ENCODE peak calls at places on chromosomes 16 and 17, in ten cellular contexts. One of them, this sample, is unnamed.

GRCh38 chr16:69344171-69344570 is 4.6 kb downstream of the NIP7 start:
- DNase-seq in IMR-90: no peak
- DNase-seq in right lobe of liver: no peak
- DNase-seq in HAP-1: no peak
- DNase-seq in pancreas: no peak
- DNase-seq in stomach: no peak
- DNase-seq in lower lobe of right lung: no peak
- DNase-seq in cardiac muscle cell: no peak
- DNase-seq in aorta: no peak
- DNase-seq in suprapubic skin: no peak
- DNase-seq in this sample: no peak

GRCh38 chr17:79934653-79934970 is 95.4 kb upstream of the CBX4 start:
- DNase-seq in IMR-90: no peak
- DNase-seq in right lobe of liver: no peak
- DNase-seq in HAP-1: no peak
- DNase-seq in pancreas: peak; percentile 23
- DNase-seq in stomach: no peak
- DNase-seq in lower lobe of right lung: no peak
- DNase-seq in cardiac muscle cell: no peak
- DNase-seq in aorta: no peak
- DNase-seq in suprapubic skin: no peak
- DNase-seq in this sample: peak; percentile 78

GRCh38 chr16:85573696-85574641 is 39.2 kb upstream of the GSE1 start:
- DNase-seq in IMR-90: peak; percentile 78
- DNase-seq in right lobe of liver: no peak
- DNase-seq in HAP-1: peak; percentile 82
- DNase-seq in pancreas: peak; percentile 64
- DNase-seq in stomach: no peak
- DNase-seq in lower lobe of right lung: no peak
- DNase-seq in cardiac muscle cell: peak; percentile 79
- DNase-seq in aorta: peak; percentile 88
- DNase-seq in suprapubic skin: no peak
- DNase-seq in this sample: peak; percentile 96

GRCh38 chr16:21666772-21667171 is 3.0 kb downstream of the OTOA start:
- DNase-seq in IMR-90: no peak
- DNase-seq in right lobe of liver: no peak
- DNase-seq in HAP-1: peak; percentile 32
- DNase-seq in pancreas: no peak
- DNase-seq in stomach: no peak
- DNase-seq in lower lobe of right lung: no peak
- DNase-seq in cardiac muscle cell: no peak
- DNase-seq in aorta: no peak
- DNase-seq in suprapubic skin: no peak
- DNase-seq in this sample: no peak

GRCh38 chr16:1752853-1753252 is 18.5 kb downstream of the NME3 start:
- DNase-seq in IMR-90: no peak
- DNase-seq in right lobe of liver: no peak
- DNase-seq in HAP-1: no peak
- DNase-seq in pancreas: no peak
- DNase-seq in stomach: no peak
- DNase-seq in lower lobe of right lung: no peak
- DNase-seq in cardiac muscle cell: no peak
- DNase-seq in aorta: no peak
- DNase-seq in suprapubic skin: no peak
- DNase-seq in this sample: no peak

GRCh38 chr16:12728471-12728870 is 75.2 kb downstream of the CPPED1 start:
- DNase-seq in IMR-90: no peak
- DNase-seq in right lobe of liver: no peak
- DNase-seq in HAP-1: no peak
- DNase-seq in pancreas: no peak
- DNase-seq in stomach: no peak
- DNase-seq in lower lobe of right lung: no peak
- DNase-seq in cardiac muscle cell: no peak
- DNase-seq in aorta: no peak
- DNase-seq in suprapubic skin: no peak
- DNase-seq in this sample: peak; percentile 23

GRCh38 chr17:73156887-73157870 is 7.6 kb upstream of the SSTR2 start:
- DNase-seq in IMR-90: no peak
- DNase-seq in right lobe of liver: no peak
- DNase-seq in HAP-1: no peak
- DNase-seq in pancreas: no peak
- DNase-seq in stomach: no peak
- DNase-seq in lower lobe of right lung: no peak
- DNase-seq in cardiac muscle cell: peak; percentile 61
- DNase-seq in aorta: no peak
- DNase-seq in suprapubic skin: no peak
- DNase-seq in this sample: no peak

GRCh38 chr17:5581655-5582054 is 2.7 kb downstream of the NLRP1 start:
- DNase-seq in IMR-90: no peak
- DNase-seq in right lobe of liver: no peak
- DNase-seq in HAP-1: no peak
- DNase-seq in pancreas: no peak
- DNase-seq in stomach: no peak
- DNase-seq in lower lobe of right lung: no peak
- DNase-seq in cardiac muscle cell: no peak
- DNase-seq in aorta: no peak
- DNase-seq in suprapubic skin: no peak
- DNase-seq in this sample: no peak

GRCh38 chr17:19448341-19449268 is 37.6 kb downstream of the RNF112 start:
- DNase-seq in IMR-90: peak; percentile 99
- DNase-seq in right lobe of liver: no peak
- DNase-seq in HAP-1: peak; percentile 74
- DNase-seq in pancreas: no peak
- DNase-seq in stomach: no peak
- DNase-seq in lower lobe of right lung: no peak
- DNase-seq in cardiac muscle cell: peak; percentile 46
- DNase-seq in aorta: no peak
- DNase-seq in suprapubic skin: no peak
- DNase-seq in this sample: peak; percentile 96

GRCh38 chr17:17112628-17113200 is 70.5 kb downstream of the MPRIP start:
- DNase-seq in IMR-90: no peak
- DNase-seq in right lobe of liver: peak; percentile 37
- DNase-seq in HAP-1: no peak
- DNase-seq in pancreas: no peak
- DNase-seq in stomach: no peak
- DNase-seq in lower lobe of right lung: no peak
- DNase-seq in cardiac muscle cell: no peak
- DNase-seq in aorta: no peak
- DNase-seq in suprapubic skin: no peak
- DNase-seq in this sample: no peak

GRCh38 chr16:23552171-23552570 is 5.0 kb downstream of the EARS2 start:
- DNase-seq in IMR-90: no peak
- DNase-seq in right lobe of liver: no peak
- DNase-seq in HAP-1: no peak
- DNase-seq in pancreas: no peak
- DNase-seq in stomach: no peak
- DNase-seq in lower lobe of right lung: peak; percentile 12
- DNase-seq in cardiac muscle cell: no peak
- DNase-seq in aorta: no peak
- DNase-seq in suprapubic skin: no peak
- DNase-seq in this sample: no peak

GRCh38 chr16:23546778-23547177 is 10.4 kb downstream of the EARS2 start:
- DNase-seq in IMR-90: no peak
- DNase-seq in right lobe of liver: no peak
- DNase-seq in HAP-1: no peak
- DNase-seq in pancreas: no peak
- DNase-seq in stomach: no peak
- DNase-seq in lower lobe of right lung: no peak
- DNase-seq in cardiac muscle cell: no peak
- DNase-seq in aorta: no peak
- DNase-seq in suprapubic skin: no peak
- DNase-seq in this sample: no peak

GRCh38 chr16:23554536-23554935 is 2.6 kb downstream of the EARS2 start:
- DNase-seq in IMR-90: no peak
- DNase-seq in right lobe of liver: no peak
- DNase-seq in HAP-1: no peak
- DNase-seq in pancreas: no peak
- DNase-seq in stomach: no peak
- DNase-seq in lower lobe of right lung: peak; percentile 14
- DNase-seq in cardiac muscle cell: no peak
- DNase-seq in aorta: no peak
- DNase-seq in suprapubic skin: no peak
- DNase-seq in this sample: no peak

GRCh38 chr16:23544436-23544835 is 12.7 kb downstream of the EARS2 start:
- DNase-seq in IMR-90: no peak
- DNase-seq in right lobe of liver: no peak
- DNase-seq in HAP-1: no peak
- DNase-seq in pancreas: no peak
- DNase-seq in stomach: no peak
- DNase-seq in lower lobe of right lung: no peak
- DNase-seq in cardiac muscle cell: no peak
- DNase-seq in aorta: no peak
- DNase-seq in suprapubic skin: no peak
- DNase-seq in this sample: no peak

GRCh38 chr16:23549938-23550337 is 7.2 kb downstream of the EARS2 start:
- DNase-seq in IMR-90: no peak
- DNase-seq in right lobe of liver: no peak
- DNase-seq in HAP-1: no peak
- DNase-seq in pancreas: no peak
- DNase-seq in stomach: no peak
- DNase-seq in lower lobe of right lung: no peak
- DNase-seq in cardiac muscle cell: no peak
- DNase-seq in aorta: no peak
- DNase-seq in suprapubic skin: no peak
- DNase-seq in this sample: no peak
- H3K36me3 ChIP-seq in IMR-90: peaks cover 53% of the 10 kb centered on the region
- H3K36me3 ChIP-seq in right lobe of liver: peaks cover 67% of the 10 kb centered on the region
- H3K36me3 ChIP-seq in HAP-1: peaks cover 76% of the 10 kb centered on the region
- H3K36me3 ChIP-seq in pancreas: peaks cover 22% of the 10 kb centered on the region
- H3K36me3 ChIP-seq in stomach: peaks cover 88% of the 10 kb centered on the region
- H3K36me3 ChIP-seq in lower lobe of right lung: peaks cover 79% of the 10 kb centered on the region
- H3K36me3 ChIP-seq in cardiac muscle cell: peaks cover 33% of the 10 kb centered on the region
- H3K36me3 ChIP-seq in aorta: peaks cover 10% of the 10 kb centered on the region
- H3K36me3 ChIP-seq in suprapubic skin: peaks cover 75% of the 10 kb centered on the region
- H3K36me3 ChIP-seq in this sample: peaks cover 58% of the 10 kb centered on the region

DNA sequence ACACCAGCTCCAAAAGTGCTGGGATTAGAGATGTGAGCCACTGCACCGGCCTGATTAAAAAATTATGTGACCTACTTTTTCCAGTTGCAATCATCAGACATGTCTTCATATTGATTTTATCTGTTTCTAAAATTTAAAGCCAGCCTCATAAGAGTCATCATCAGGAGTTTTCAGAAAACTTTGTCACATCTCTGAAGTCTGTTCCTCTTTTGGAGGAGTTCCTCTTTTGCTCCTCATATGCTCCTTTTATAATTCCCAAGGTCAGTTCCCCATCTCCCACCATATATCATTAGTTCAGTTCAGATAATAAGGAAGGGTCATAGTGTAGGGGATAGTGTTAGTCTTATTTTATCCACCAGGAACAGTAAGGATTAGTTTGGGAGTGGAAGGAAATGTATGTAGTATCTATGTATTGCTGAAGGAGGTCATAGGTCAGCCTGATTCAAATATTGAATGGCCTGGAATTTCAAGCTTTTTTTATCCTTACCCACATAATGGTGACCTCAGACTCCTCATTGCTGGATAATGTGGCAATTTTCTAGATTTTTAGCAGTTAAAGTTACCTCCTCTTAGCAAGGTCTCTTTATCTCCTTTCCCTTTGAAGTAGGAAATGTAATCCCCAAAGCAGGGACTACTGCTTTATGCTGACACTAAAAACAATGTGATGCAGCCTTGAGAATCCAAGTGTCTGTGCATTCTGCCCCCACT is 13.8 kb upstream of the DUSP14 start:
- DNase-seq in IMR-90: no peak
- DNase-seq in right lobe of liver: no peak
- DNase-seq in HAP-1: no peak
- DNase-seq in pancreas: no peak
- DNase-seq in stomach: no peak
- DNase-seq in lower lobe of right lung: no peak
- DNase-seq in cardiac muscle cell: no peak
- DNase-seq in aorta: no peak
- DNase-seq in suprapubic skin: no peak
- DNase-seq in this sample: no peak
- H3K36me3 ChIP-seq in IMR-90: peaks cover 22% of the 10 kb centered on the region
- H3K36me3 ChIP-seq in right lobe of liver: peaks cover 67% of the 10 kb centered on the region
- H3K36me3 ChIP-seq in HAP-1: peaks cover 79% of the 10 kb centered on the region
- H3K36me3 ChIP-seq in pancreas: peaks cover 32% of the 10 kb centered on the region
- H3K36me3 ChIP-seq in stomach: peaks cover 97% of the 10 kb centered on the region
- H3K36me3 ChIP-seq in lower lobe of right lung: peaks cover 93% of the 10 kb centered on the region
- H3K36me3 ChIP-seq in cardiac muscle cell: peaks cover 24% of the 10 kb centered on the region
- H3K36me3 ChIP-seq in aorta: peaks cover 9% of the 10 kb centered on the region
- H3K36me3 ChIP-seq in suprapubic skin: peaks cover 37% of the 10 kb centered on the region
- H3K36me3 ChIP-seq in this sample: peaks cover 37% of the 10 kb centered on the region

GRCh38 chr17:8976638-8977037 is 11.1 kb upstream of the PIK3R5 start:
- DNase-seq in IMR-90: no peak
- DNase-seq in right lobe of liver: no peak
- DNase-seq in HAP-1: no peak
- DNase-seq in pancreas: no peak
- DNase-seq in stomach: no peak
- DNase-seq in lower lobe of right lung: no peak
- DNase-seq in cardiac muscle cell: no peak
- DNase-seq in aorta: no peak
- DNase-seq in suprapubic skin: no peak
- DNase-seq in this sample: no peak

GRCh38 chr17:8979715-8980114 is 14.2 kb upstream of the PIK3R5 start:
- DNase-seq in IMR-90: no peak
- DNase-seq in right lobe of liver: no peak
- DNase-seq in HAP-1: no peak
- DNase-seq in pancreas: no peak
- DNase-seq in stomach: no peak
- DNase-seq in lower lobe of right lung: no peak
- DNase-seq in cardiac muscle cell: no peak
- DNase-seq in aorta: no peak
- DNase-seq in suprapubic skin: no peak
- DNase-seq in this sample: no peak

DNA sequence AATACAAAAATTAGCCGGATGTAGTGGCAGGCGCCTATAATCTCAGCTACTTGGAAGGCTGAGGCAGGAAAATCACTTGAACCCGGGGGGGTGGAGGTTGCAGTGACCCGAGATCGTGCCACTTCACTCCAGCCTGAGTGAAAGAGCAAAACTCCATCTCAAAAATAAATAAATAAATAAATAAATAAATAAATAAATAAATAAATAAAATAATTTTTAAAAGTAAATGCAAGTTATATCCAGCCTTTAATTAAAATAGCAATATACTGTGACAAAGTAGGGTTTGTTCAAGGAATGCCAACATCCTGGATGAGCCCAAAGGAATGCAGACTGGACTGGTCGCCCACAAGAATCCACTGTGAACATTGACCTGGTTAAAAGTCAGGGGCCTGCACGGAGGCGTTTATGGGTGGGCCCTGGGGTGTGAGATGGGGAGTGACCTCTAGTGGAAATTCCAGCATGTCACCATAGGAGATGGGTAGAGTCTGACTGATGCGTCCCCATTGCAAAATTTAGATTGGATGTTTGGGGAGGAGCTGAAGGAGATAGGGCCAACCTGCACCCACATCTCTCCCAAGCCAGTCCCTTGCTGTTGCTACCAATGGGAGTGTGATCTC is 9.7 kb upstream of the PIK3R5 start:
- DNase-seq in IMR-90: no peak
- DNase-seq in right lobe of liver: no peak
- DNase-seq in HAP-1: no peak
- DNase-seq in pancreas: no peak
- DNase-seq in stomach: no peak
- DNase-seq in lower lobe of right lung: no peak
- DNase-seq in cardiac muscle cell: no peak
- DNase-seq in aorta: no peak
- DNase-seq in suprapubic skin: no peak
- DNase-seq in this sample: no peak
- H3K36me3 ChIP-seq in IMR-90: no peaks in the 10 kb centered on the region
- H3K36me3 ChIP-seq in right lobe of liver: no peaks in the 10 kb centered on the region
- H3K36me3 ChIP-seq in HAP-1: no peaks in the 10 kb centered on the region
- H3K36me3 ChIP-seq in pancreas: no peaks in the 10 kb centered on the region
- H3K36me3 ChIP-seq in stomach: no peaks in the 10 kb centered on the region
- H3K36me3 ChIP-seq in lower lobe of right lung: no peaks in the 10 kb centered on the region
- H3K36me3 ChIP-seq in cardiac muscle cell: no peaks in the 10 kb centered on the region
- H3K36me3 ChIP-seq in aorta: no peaks in the 10 kb centered on the region
- H3K36me3 ChIP-seq in suprapubic skin: no peaks in the 10 kb centered on the region
- H3K36me3 ChIP-seq in this sample: no peaks in the 10 kb centered on the region

GRCh38 chr16:75234856-75235696 is 16.3 kb downstream of the CTRB1 start:
- DNase-seq in IMR-90: no peak
- DNase-seq in right lobe of liver: peak; percentile 58
- DNase-seq in HAP-1: no peak
- DNase-seq in pancreas: peak; percentile 64
- DNase-seq in stomach: no peak
- DNase-seq in lower lobe of right lung: no peak
- DNase-seq in cardiac muscle cell: no peak
- DNase-seq in aorta: peak; percentile 47
- DNase-seq in suprapubic skin: peak; percentile 67
- DNase-seq in this sample: peak; percentile 89
- H3K36me3 ChIP-seq in IMR-90: peaks cover 65% of the 10 kb centered on the region
- H3K36me3 ChIP-seq in right lobe of liver: peaks cover 17% of the 10 kb centered on the region
- H3K36me3 ChIP-seq in HAP-1: peaks cover 27% of the 10 kb centered on the region
- H3K36me3 ChIP-seq in pancreas: no peaks in the 10 kb centered on the region
- H3K36me3 ChIP-seq in stomach: peaks cover 81% of the 10 kb centered on the region
- H3K36me3 ChIP-seq in lower lobe of right lung: peaks cover 66% of the 10 kb centered on the region
- H3K36me3 ChIP-seq in cardiac muscle cell: peaks cover 22% of the 10 kb centered on the region
- H3K36me3 ChIP-seq in aorta: no peaks in the 10 kb centered on the region
- H3K36me3 ChIP-seq in suprapubic skin: peaks cover 38% of the 10 kb centered on the region
- H3K36me3 ChIP-seq in this sample: peaks cover 79% of the 10 kb centered on the region